ENCODE peak calls at places on chromosome 21, in four cellular contexts. C is HCT116, H is GM12878, I is H1. N is an unnamed sample.
A peak's percentile ranks its signal among the peaks of the same experiment; 100 is the strongest.

GRCh38 chr21:31363720-31364119 is 19.7 kb upstream of the TIAM1 start:
- DNase-seq in H (no peak), C (no peak), I (no peak), N (no peak)

GRCh38 chr21:15057290-15057689 is 7.5 kb downstream of the NRIP1 start:
- DNase-seq in H (no peak), C (no peak), I (no peak), N (no peak)

GRCh38 chr21:32826317-32827167 is 55.0 kb upstream of the PAXBP1 start:
- DNase-seq in C (peak; percentile 60), I (no peak), H (peak; percentile 13), N (peak; percentile 62)

GRCh38 chr21:46121286-46122221 is 23.6 kb downstream of the COL6A2 start:
- DNase-seq in H (no peak), C (no peak), I (no peak), N (no peak)

GRCh38 chr21:28521932-28522826 is 470.5 kb downstream of the LTN1 start:
- DNase-seq in I (peak; percentile 5), H (no peak), C (no peak), N (peak; percentile 22)

GRCh38 chr21:17967319-17967718 is 148.2 kb upstream of the C21orf91 start:
- DNase-seq in C (no peak), I (no peak), H (no peak), N (no peak)

GRCh38 chr21:46203203-46203600 is 18.9 kb upstream of the SPATC1L start:
- DNase-seq in I (no peak), H (no peak), C (no peak), N (no peak)

GRCh38 chr21:22260274-22260673 is 1262.1 kb downstream of the NCAM2 start:
- DNase-seq in C (no peak), I (no peak), H (no peak), N (no peak)

GRCh38 chr21:32570456-32570855 is 14.9 kb downstream of the TCP10L start:
- DNase-seq in I (no peak), H (no peak), C (no peak), N (no peak)

GRCh38 chr21:29405503-29406122 is 106.9 kb downstream of the BACH1 start:
- DNase-seq in H (no peak), C (no peak), I (no peak), N (no peak)

GRCh38 chr21:46550511-46550941 is 54.4 kb downstream of the S100B start:
- DNase-seq in I (no peak), C (no peak), H (no peak), N (no peak)

GRCh38 chr21:46188226-46189212 is 4.3 kb upstream of the SPATC1L start:
- DNase-seq in C (peak; percentile 28), I (no peak), H (no peak), N (peak; percentile 68)

GRCh38 chr21:44911384-44912157 is 9.1 kb downstream of the ITGB2 start:
- DNase-seq in I (no peak), C (no peak), H (no peak), N (no peak)

GRCh38 chr21:46498335-46499050 is 39.8 kb downstream of the DIP2A start:
- DNase-seq in H (no peak), C (peak; percentile 29), I (no peak), N (no peak)

GRCh38 chr21:44993321-44994015 is 53.6 kb downstream of the SLX9 start:
- DNase-seq in C (no peak), I (no peak), H (no peak), N (no peak)

GRCh38 chr21:31395268-31395667 is 51.2 kb upstream of the TIAM1 start:
- DNase-seq in I (no peak), C (no peak), H (no peak), N (no peak)

GRCh38 chr21:22456241-22456640 is 1458.0 kb downstream of the NCAM2 start:
- DNase-seq in H (no peak), C (no peak), I (no peak), N (no peak)

GRCh38 chr21:32772281-32773047 is 909 bp upstream of the PAXBP1 start:
- DNase-seq in I (no peak), C (no peak), H (peak; percentile 9), N (no peak)

GRCh38 chr21:34812510-34813265 is 143.9 kb downstream of the CLIC6 start:
- DNase-seq in H (no peak), I (no peak), C (no peak), N (no peak)
- TF ChIP-seq ZNF274 in H (no peak), I (no peak), C (no peak), N (no peak)

DNA sequence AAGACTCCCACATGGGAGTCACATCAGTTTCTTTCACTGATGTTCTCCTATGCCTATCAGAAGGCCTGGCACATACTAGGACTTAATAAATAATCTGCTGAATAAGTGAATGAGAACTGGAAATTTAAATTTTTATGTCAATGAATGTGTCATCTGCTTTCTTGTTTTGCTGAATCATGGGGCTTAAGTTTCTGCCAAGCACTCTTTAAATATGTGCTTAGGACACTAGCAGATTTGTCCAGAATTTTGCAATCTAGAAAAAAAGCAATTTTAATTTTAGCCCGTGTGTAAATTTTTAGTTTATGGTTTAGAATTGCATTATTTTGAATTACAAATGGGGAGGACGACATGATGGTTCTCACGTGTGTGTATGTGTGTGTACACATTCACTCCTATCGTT is 803.1 kb downstream of the USP25 start:
- DNase-seq in H (no peak), I (no peak), C (no peak), N (no peak)
- H3K9ac ChIP-seq in H (no peak overlapping the region), I (no peak overlapping the region), C (no peak overlapping the region), N (no peak overlapping the region)

GRCh38 chr21:23601549-23601948 is 2005.7 kb downstream of the MRPL39 start:
- DNase-seq in C (no peak), H (no peak), I (no peak), N (no peak)
- TF ChIP-seq ZNF274 in C (no peak), H (no peak), I (no peak), N (no peak)

GRCh38 chr21:19731251-19731650 is 1267.0 kb upstream of the NCAM2 start:
- DNase-seq in C (no peak), I (no peak), H (no peak), N (no peak)
- H3K9ac ChIP-seq in C (no peak overlapping the region), I (no peak overlapping the region), H (no peak overlapping the region), N (no peak overlapping the region)

DNA sequence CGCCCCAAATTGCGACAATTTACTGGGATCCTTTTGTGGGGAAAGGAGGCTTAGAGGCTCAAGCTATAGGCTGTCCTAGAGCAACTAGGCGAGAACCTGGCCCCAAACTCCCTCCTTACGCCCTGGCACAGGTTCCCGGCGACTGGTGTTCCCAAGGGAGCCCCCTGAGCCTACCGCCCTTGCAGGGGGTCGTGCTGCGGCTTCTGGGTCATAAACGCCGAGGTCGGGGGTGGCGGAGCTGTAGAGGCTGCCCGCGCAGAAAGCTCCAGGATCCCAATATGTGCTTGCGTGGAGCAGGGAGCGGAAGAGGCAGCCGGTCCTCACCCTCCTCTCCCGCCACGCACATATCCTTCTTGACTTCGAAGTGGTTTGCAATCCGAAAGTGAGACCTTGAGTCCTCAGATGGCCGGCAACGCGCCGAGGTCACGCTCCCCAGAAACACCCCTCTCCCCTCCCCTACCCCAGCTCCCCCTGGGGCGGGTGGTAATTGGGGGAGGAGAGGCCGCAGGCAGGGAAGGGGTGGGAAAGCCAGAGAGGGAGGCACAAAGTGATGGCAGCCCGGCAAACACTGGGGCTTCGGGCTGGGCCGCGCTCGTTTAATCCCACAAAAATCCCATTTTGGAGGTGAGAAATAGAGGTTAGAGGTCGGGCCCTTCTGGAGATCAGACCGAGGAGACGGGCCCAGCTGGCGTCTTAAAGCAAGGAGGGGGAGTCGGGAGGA is 6.2 kb downstream of the SIM2 start:
- DNase-seq in I (no peak), C (no peak), H (no peak), N (no peak)
- TF ChIP-seq ZNF274 in I (no peak), C (no peak), H (no peak), N (no peak)

GRCh38 chr21:38817371-38818335 is 11.9 kb downstream of the ETS2 start:
- DNase-seq in I (no peak), H (no peak), C (no peak), N (no peak)
- H3K9ac ChIP-seq in I (no peak overlapping the region), H (no peak overlapping the region), C (no peak overlapping the region), N (no peak overlapping the region)

DNA sequence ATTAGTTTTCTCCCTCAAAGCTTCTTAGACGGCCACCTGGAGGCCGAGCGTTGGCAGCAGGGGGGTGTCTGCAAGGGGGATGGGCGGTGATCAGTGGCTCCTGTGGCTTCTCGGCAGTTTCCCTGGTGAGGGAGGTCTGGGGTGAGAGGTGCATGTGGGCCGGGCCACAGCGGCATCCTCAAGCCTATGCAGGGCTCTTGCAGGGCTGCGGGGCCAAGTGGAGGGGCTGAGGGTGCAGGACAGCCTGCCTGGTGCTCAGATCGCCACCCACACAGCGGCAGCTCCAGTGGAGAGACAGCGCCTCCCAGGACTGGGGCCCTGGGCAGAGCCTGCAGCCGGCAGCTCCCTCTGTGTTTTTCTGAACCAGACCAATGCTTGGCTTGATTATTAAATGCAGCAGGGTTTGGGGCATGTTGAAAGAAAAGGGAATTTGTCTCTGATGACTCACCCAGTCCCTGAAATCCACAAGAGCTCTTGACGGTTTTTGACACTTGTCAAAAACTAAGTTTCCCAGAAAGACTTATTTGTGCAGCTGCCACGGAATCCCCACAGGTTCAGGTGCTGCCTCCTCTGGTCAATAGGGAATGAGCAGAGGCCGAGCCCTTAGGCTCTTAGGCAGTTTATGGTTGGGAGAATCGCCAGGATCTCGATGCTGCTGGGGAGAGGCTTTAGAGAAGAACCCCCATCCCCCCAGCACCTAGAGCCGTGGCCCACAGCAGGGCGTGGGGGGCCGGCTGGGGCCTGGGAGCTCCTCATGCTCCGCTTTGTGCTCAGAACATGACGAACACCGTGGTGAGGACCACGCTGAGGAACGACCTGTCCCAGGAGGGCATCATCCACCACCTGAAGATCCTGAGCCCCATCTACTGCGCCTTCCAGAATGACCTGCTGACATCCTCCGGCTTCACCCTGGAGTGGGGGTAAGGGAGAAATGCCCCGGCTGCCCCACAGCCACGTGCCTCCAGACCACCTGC is 54.7 kb downstream of the UMODL1 start:
- DNase-seq in C (no peak), I (no peak), H (no peak), N (peak; percentile 49)
- TF ChIP-seq ZNF274 in C (no peak), I (no peak), H (no peak), N (no peak)

GRCh38 chr21:43720539-43721224 is 1.8 kb downstream of the PDXK start:
- DNase-seq in C (no peak), I (no peak), H (no peak), N (no peak)
- H3K9ac ChIP-seq in C (peak overlapping the region; percentile 99), I (no peak overlapping the region), H (peak overlapping the region; percentile 87), N (peak overlapping the region; percentile 99)